ENCODE peak calls at places on chromosomes 16 and 17, in seven cellular contexts. One of them, this sample, is unnamed.

GRCh38 chr17:67602974-67603373 is 114.8 kb upstream of the NOL11 start:
- DNase-seq in H9: peak
- DNase-seq in mesenchymal stem cell: peak
- DNase-seq in IMR-90: peak
- DNase-seq in neuronal stem cell: peak
- DNase-seq in mesendoderm: peak
- DNase-seq in H1: peak
- DNase-seq in this sample: peak

GRCh38 chr16:15502041-15502725 is 67.8 kb downstream of the BMERB1 start:
- DNase-seq in mesendoderm: peak
- DNase-seq in H9: no peak
- DNase-seq in mesenchymal stem cell: peak
- DNase-seq in neuronal stem cell: no peak
- DNase-seq in H1: no peak
- DNase-seq in IMR-90: peak
- DNase-seq in this sample: peak

GRCh38 chr17:75684249-75684648 is 17.1 kb downstream of the SAP30BP start:
- DNase-seq in H1: no peak
- DNase-seq in mesenchymal stem cell: no peak
- DNase-seq in neuronal stem cell: no peak
- DNase-seq in IMR-90: peak
- DNase-seq in H9: no peak
- DNase-seq in mesendoderm: no peak
- DNase-seq in this sample: no peak

GRCh38 chr17:14355556-14355955 is 54.7 kb downstream of the HS3ST3B1 start:
- DNase-seq in H1: no peak
- DNase-seq in H9: no peak
- DNase-seq in mesenchymal stem cell: peak
- DNase-seq in neuronal stem cell: no peak
- DNase-seq in IMR-90: no peak
- DNase-seq in mesendoderm: peak
- DNase-seq in this sample: peak

GRCh38 chr17:39767147-39767546 is 29.4 kb downstream of the GRB7 start:
- DNase-seq in mesendoderm: no peak
- DNase-seq in IMR-90: no peak
- DNase-seq in neuronal stem cell: no peak
- DNase-seq in mesenchymal stem cell: no peak
- DNase-seq in H1: no peak
- DNase-seq in H9: no peak
- DNase-seq in this sample: no peak

GRCh38 chr17:35079547-35079946 is 16.0 kb upstream of the RFFL start:
- DNase-seq in H1: no peak
- DNase-seq in mesendoderm: no peak
- DNase-seq in mesenchymal stem cell: peak
- DNase-seq in neuronal stem cell: no peak
- DNase-seq in H9: no peak
- DNase-seq in IMR-90: peak
- DNase-seq in this sample: no peak

GRCh38 chr17:60356947-60357346 is 35.0 kb downstream of the USP32 start:
- DNase-seq in H1: no peak
- DNase-seq in H9: no peak
- DNase-seq in IMR-90: peak
- DNase-seq in mesenchymal stem cell: peak
- DNase-seq in neuronal stem cell: no peak
- DNase-seq in mesendoderm: no peak
- DNase-seq in this sample: peak

GRCh38 chr16:11675561-11676511 is 7.6 kb downstream of the SNN start:
- DNase-seq in H9: peak
- DNase-seq in IMR-90: peak
- DNase-seq in mesenchymal stem cell: no peak
- DNase-seq in neuronal stem cell: no peak
- DNase-seq in H1: no peak
- DNase-seq in mesendoderm: peak
- DNase-seq in this sample: peak

GRCh38 chr17:14775761-14776492 is 475.0 kb downstream of the HS3ST3B1 start:
- DNase-seq in mesendoderm: peak
- DNase-seq in neuronal stem cell: no peak
- DNase-seq in IMR-90: no peak
- DNase-seq in mesenchymal stem cell: no peak
- DNase-seq in H9: no peak
- DNase-seq in H1: no peak
- DNase-seq in this sample: no peak

GRCh38 chr16:74768239-74768638 is 6.4 kb downstream of the FA2H start:
- DNase-seq in mesendoderm: no peak
- DNase-seq in mesenchymal stem cell: no peak
- DNase-seq in H9: no peak
- DNase-seq in H1: no peak
- DNase-seq in IMR-90: no peak
- DNase-seq in neuronal stem cell: no peak
- DNase-seq in this sample: no peak

GRCh38 chr17:16928406-16929280 is 43.3 kb downstream of the TNFRSF13B start:
- DNase-seq in H9: no peak
- DNase-seq in mesenchymal stem cell: no peak
- DNase-seq in mesendoderm: no peak
- DNase-seq in H1: no peak
- DNase-seq in neuronal stem cell: no peak
- DNase-seq in IMR-90: no peak
- DNase-seq in this sample: no peak

GRCh38 chr16:79213214-79213613 is 387.3 kb downstream of the MAF start:
- DNase-seq in H9: no peak
- DNase-seq in mesenchymal stem cell: no peak
- DNase-seq in neuronal stem cell: no peak
- DNase-seq in H1: no peak
- DNase-seq in IMR-90: no peak
- DNase-seq in mesendoderm: no peak
- DNase-seq in this sample: peak

GRCh38 chr17:14103821-14104220 is 34.5 kb downstream of the COX10 start:
- DNase-seq in mesendoderm: no peak
- DNase-seq in mesenchymal stem cell: no peak
- DNase-seq in IMR-90: no peak
- DNase-seq in H1: no peak
- DNase-seq in neuronal stem cell: no peak
- DNase-seq in H9: no peak
- DNase-seq in this sample: no peak

GRCh38 chr17:21127508-21128077 is 829 bp downstream of the DHRS7B start:
- DNase-seq in mesenchymal stem cell: no peak
- DNase-seq in IMR-90: peak
- DNase-seq in neuronal stem cell: no peak
- DNase-seq in H9: no peak
- DNase-seq in mesendoderm: no peak
- DNase-seq in H1: no peak
- DNase-seq in this sample: no peak

GRCh38 chr17:81245024-81245664 is 6.0 kb downstream of the NDUFAF8 start:
- DNase-seq in H1: no peak
- DNase-seq in mesenchymal stem cell: no peak
- DNase-seq in H9: no peak
- DNase-seq in neuronal stem cell: no peak
- DNase-seq in mesendoderm: no peak
- DNase-seq in IMR-90: peak
- DNase-seq in this sample: no peak

GRCh38 chr17:7720125-7720524 is 2.6 kb downstream of the DNAH2 start:
- DNase-seq in IMR-90: no peak
- DNase-seq in H1: no peak
- DNase-seq in mesendoderm: peak
- DNase-seq in mesenchymal stem cell: no peak
- DNase-seq in neuronal stem cell: no peak
- DNase-seq in H9: no peak
- DNase-seq in this sample: no peak

GRCh38 chr17:76670708-76671122 is 27.2 kb upstream of the ST6GALNAC1 start:
- DNase-seq in mesendoderm: no peak
- DNase-seq in IMR-90: no peak
- DNase-seq in mesenchymal stem cell: no peak
- DNase-seq in neuronal stem cell: no peak
- DNase-seq in H1: no peak
- DNase-seq in H9: no peak
- DNase-seq in this sample: no peak

GRCh38 chr16:24041834-24042631 is 206.2 kb downstream of the PRKCB start:
- DNase-seq in mesenchymal stem cell: peak
- DNase-seq in neuronal stem cell: peak
- DNase-seq in H9: peak
- DNase-seq in IMR-90: peak
- DNase-seq in mesendoderm: peak
- DNase-seq in H1: peak
- DNase-seq in this sample: peak

GRCh38 chr17:40514013-40514875 is 12.8 kb upstream of the TNS4 start:
- DNase-seq in mesendoderm: no peak
- DNase-seq in IMR-90: no peak
- DNase-seq in mesenchymal stem cell: no peak
- DNase-seq in H9: no peak
- DNase-seq in H1: no peak
- DNase-seq in neuronal stem cell: no peak
- DNase-seq in this sample: no peak

GRCh38 chr16:88440111-88440510 is 13.0 kb upstream of the ZFPM1 start:
- DNase-seq in IMR-90: no peak
- DNase-seq in mesendoderm: no peak
- DNase-seq in mesenchymal stem cell: no peak
- DNase-seq in H1: no peak
- DNase-seq in H9: no peak
- DNase-seq in neuronal stem cell: no peak
- DNase-seq in this sample: no peak

DNA sequence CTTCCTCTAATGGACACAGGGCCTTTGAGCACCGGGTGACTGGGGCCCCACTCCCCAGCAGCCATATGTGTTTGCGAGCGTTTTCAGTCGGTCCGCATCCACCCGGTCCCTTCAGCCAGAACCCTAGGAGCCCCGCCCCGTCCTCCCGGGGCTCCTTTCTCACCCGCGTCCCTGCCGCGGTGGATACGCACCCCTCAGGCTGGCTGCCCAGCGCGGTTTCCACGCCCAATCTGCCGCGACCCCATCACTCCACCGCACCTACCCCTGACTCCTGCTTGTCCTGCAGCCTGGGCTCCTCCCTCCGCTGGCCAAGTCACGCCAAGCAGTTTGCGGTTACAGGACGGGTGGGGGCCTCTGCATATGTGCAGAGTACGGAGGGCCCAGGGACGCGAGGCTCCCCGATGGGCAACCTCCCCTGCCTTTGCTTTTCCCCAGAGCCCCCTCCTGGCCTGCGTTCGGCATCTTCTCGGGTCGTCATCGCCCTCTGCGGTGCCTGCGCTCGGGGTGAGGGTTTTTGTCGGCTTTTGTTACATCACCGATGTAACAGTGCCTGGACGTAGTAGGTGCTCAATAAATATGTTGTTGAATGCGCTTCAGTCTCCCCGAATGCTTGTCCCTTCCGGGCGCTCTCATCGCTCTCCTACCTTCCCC is 984 bp upstream of the TTYH2 start:
- DNase-seq in IMR-90: no peak
- DNase-seq in neuronal stem cell: no peak
- DNase-seq in H9: peak
- DNase-seq in H1: no peak
- DNase-seq in mesendoderm: no peak
- DNase-seq in mesenchymal stem cell: peak
- DNase-seq in this sample: no peak
- H2AK5ac ChIP-seq in IMR-90: no peak
- H2AK5ac ChIP-seq in neuronal stem cell: peak
- H2AK5ac ChIP-seq in H9: no peak
- H2AK5ac ChIP-seq in H1: no peak
- H2AK5ac ChIP-seq in mesendoderm: no peak
- H2AK5ac ChIP-seq in mesenchymal stem cell: no peak
- H2AK5ac ChIP-seq in this sample: peak

GRCh38 chr16:76444823-76445222 is 167.6 kb downstream of the CNTNAP4 start:
- DNase-seq in mesenchymal stem cell: no peak
- DNase-seq in neuronal stem cell: no peak
- DNase-seq in H1: no peak
- DNase-seq in mesendoderm: no peak
- DNase-seq in H9: no peak
- DNase-seq in IMR-90: no peak
- DNase-seq in this sample: no peak
- H2AK5ac ChIP-seq in mesenchymal stem cell: no peak
- H2AK5ac ChIP-seq in neuronal stem cell: no peak
- H2AK5ac ChIP-seq in H1: no peak
- H2AK5ac ChIP-seq in mesendoderm: no peak
- H2AK5ac ChIP-seq in H9: no peak
- H2AK5ac ChIP-seq in IMR-90: no peak
- H2AK5ac ChIP-seq in this sample: no peak

GRCh38 chr16:6692874-6693273 is 639.8 kb upstream of the RBFOX1 start:
- DNase-seq in mesendoderm: no peak
- DNase-seq in IMR-90: no peak
- DNase-seq in H9: no peak
- DNase-seq in neuronal stem cell: no peak
- DNase-seq in mesenchymal stem cell: no peak
- DNase-seq in H1: no peak
- DNase-seq in this sample: no peak

GRCh38 chr16:6701096-6701495 is 631.5 kb upstream of the RBFOX1 start:
- DNase-seq in neuronal stem cell: no peak
- DNase-seq in mesenchymal stem cell: no peak
- DNase-seq in H9: no peak
- DNase-seq in mesendoderm: no peak
- DNase-seq in H1: no peak
- DNase-seq in IMR-90: no peak
- DNase-seq in this sample: no peak

GRCh38 chr16:6694636-6695035 is 638.0 kb upstream of the RBFOX1 start:
- DNase-seq in neuronal stem cell: no peak
- DNase-seq in H9: no peak
- DNase-seq in H1: no peak
- DNase-seq in mesenchymal stem cell: no peak
- DNase-seq in mesendoderm: no peak
- DNase-seq in IMR-90: no peak
- DNase-seq in this sample: no peak

GRCh38 chr16:6690741-6691140 is 641.9 kb upstream of the RBFOX1 start:
- DNase-seq in mesendoderm: no peak
- DNase-seq in H1: no peak
- DNase-seq in H9: no peak
- DNase-seq in neuronal stem cell: no peak
- DNase-seq in IMR-90: no peak
- DNase-seq in mesenchymal stem cell: no peak
- DNase-seq in this sample: no peak

GRCh38 chr16:6695666-6696065 is 637.0 kb upstream of the RBFOX1 start:
- DNase-seq in mesendoderm: no peak
- DNase-seq in neuronal stem cell: no peak
- DNase-seq in H9: no peak
- DNase-seq in H1: no peak
- DNase-seq in IMR-90: no peak
- DNase-seq in mesenchymal stem cell: no peak
- DNase-seq in this sample: no peak
- H2AK5ac ChIP-seq in mesendoderm: no peak
- H2AK5ac ChIP-seq in neuronal stem cell: no peak
- H2AK5ac ChIP-seq in H9: no peak
- H2AK5ac ChIP-seq in H1: no peak
- H2AK5ac ChIP-seq in IMR-90: no peak
- H2AK5ac ChIP-seq in mesenchymal stem cell: no peak
- H2AK5ac ChIP-seq in this sample: no peak

GRCh38 chr17:57270801-57271245 is 14.5 kb downstream of the MSI2 start:
- DNase-seq in neuronal stem cell: no peak
- DNase-seq in mesendoderm: peak
- DNase-seq in IMR-90: no peak
- DNase-seq in H9: peak
- DNase-seq in H1: no peak
- DNase-seq in mesenchymal stem cell: no peak
- DNase-seq in this sample: no peak
- H2AK5ac ChIP-seq in neuronal stem cell: no peak
- H2AK5ac ChIP-seq in mesendoderm: no peak
- H2AK5ac ChIP-seq in IMR-90: no peak
- H2AK5ac ChIP-seq in H9: no peak
- H2AK5ac ChIP-seq in H1: no peak
- H2AK5ac ChIP-seq in mesenchymal stem cell: no peak
- H2AK5ac ChIP-seq in this sample: no peak

GRCh38 chr16:3051009-3051408 is 4.6 kb downstream of the MMP25 start:
- DNase-seq in H1: no peak
- DNase-seq in IMR-90: no peak
- DNase-seq in mesenchymal stem cell: no peak
- DNase-seq in H9: no peak
- DNase-seq in neuronal stem cell: no peak
- DNase-seq in mesendoderm: no peak
- DNase-seq in this sample: no peak
- H2AK5ac ChIP-seq in H1: no peak
- H2AK5ac ChIP-seq in IMR-90: no peak
- H2AK5ac ChIP-seq in mesenchymal stem cell: no peak
- H2AK5ac ChIP-seq in H9: no peak
- H2AK5ac ChIP-seq in neuronal stem cell: peak
- H2AK5ac ChIP-seq in mesendoderm: no peak
- H2AK5ac ChIP-seq in this sample: no peak

GRCh38 chr17:43881176-43881575 is 26.2 kb downstream of the MPP2 start:
- DNase-seq in H1: no peak
- DNase-seq in IMR-90: no peak
- DNase-seq in mesenchymal stem cell: no peak
- DNase-seq in mesendoderm: no peak
- DNase-seq in neuronal stem cell: no peak
- DNase-seq in H9: no peak
- DNase-seq in this sample: no peak
- H2AK5ac ChIP-seq in H1: no peak
- H2AK5ac ChIP-seq in IMR-90: no peak
- H2AK5ac ChIP-seq in mesenchymal stem cell: no peak
- H2AK5ac ChIP-seq in mesendoderm: no peak
- H2AK5ac ChIP-seq in neuronal stem cell: no peak
- H2AK5ac ChIP-seq in H9: no peak
- H2AK5ac ChIP-seq in this sample: no peak

This sample was measured in trophoblast cell.